ENCODE peak calls at places on chromosomes 7 and 10, in six cellular contexts. B, Q, P, Z, V and W are unnamed samples. For H3K4me1, the result is how much of the 10 kb centered on the place peaks cover.

GRCh38 chr7:44280636-44280992 is 44.8 kb downstream of the CAMK2B start:
- DNase-seq in P (peak), V (no peak), B (peak), Q (no peak), Z (no peak), W (no peak)

GRCh38 chr7:121994625-121995410 is 121.9 kb downstream of the PTPRZ1 start:
- DNase-seq in V (peak), B (peak), Q (no peak), Z (peak), P (no peak), W (no peak)

GRCh38 chr10:67912330-67912946 is 28.0 kb downstream of the SIRT1 start:
- DNase-seq in B (no peak), Z (no peak), P (no peak), Q (no peak), V (no peak), W (no peak)

GRCh38 chr7:104137971-104138370 is 69.8 kb downstream of the ORC5 start:
- DNase-seq in B (no peak), V (peak), Q (no peak), P (no peak), Z (no peak), W (no peak)

GRCh38 chr10:121942749-121943148 is 14.9 kb upstream of the ATE1 start:
- DNase-seq in Z (no peak), B (no peak), Q (no peak), P (no peak), V (no peak), W (no peak)

GRCh38 chr10:93495654-93496321 is 624 bp upstream of the CEP55 start:
- DNase-seq in Q (no peak), P (no peak), Z (no peak), V (peak), B (no peak), W (peak)

GRCh38 chr7:115748123-115748738 is 282.3 kb downstream of the TFEC start:
- DNase-seq in Z (no peak), B (no peak), Q (no peak), V (peak), P (no peak), W (no peak)

GRCh38 chr10:2130906-2131305 is 393.6 kb upstream of the ADARB2 start:
- DNase-seq in Q (no peak), P (no peak), V (no peak), B (no peak), Z (no peak), W (no peak)

GRCh38 chr7:74094224-74095095 is 10.9 kb downstream of the LIMK1 start:
- DNase-seq in Q (peak), Z (peak), P (peak), B (peak), V (peak), W (peak)

GRCh38 chr10:75658915-75659314 is 227.5 kb downstream of the LRMDA start:
- DNase-seq in Z (peak), Q (no peak), P (no peak), B (no peak), V (no peak), W (no peak)

GRCh38 chr10:118340486-118340885 is 1.6 kb downstream of the FAM204A start:
- DNase-seq in V (no peak), P (no peak), Z (no peak), Q (no peak), B (no peak), W (no peak)

GRCh38 chr7:2819954-2820397 is 24.1 kb downstream of the GNA12 start:
- DNase-seq in B (no peak), P (no peak), Q (no peak), V (no peak), Z (no peak), W (no peak)

GRCh38 chr7:116522247-116522646 is 2.6 kb upstream of the CAV1 start:
- DNase-seq in Z (no peak), V (no peak), P (no peak), B (no peak), Q (no peak), W (no peak)

DNA sequence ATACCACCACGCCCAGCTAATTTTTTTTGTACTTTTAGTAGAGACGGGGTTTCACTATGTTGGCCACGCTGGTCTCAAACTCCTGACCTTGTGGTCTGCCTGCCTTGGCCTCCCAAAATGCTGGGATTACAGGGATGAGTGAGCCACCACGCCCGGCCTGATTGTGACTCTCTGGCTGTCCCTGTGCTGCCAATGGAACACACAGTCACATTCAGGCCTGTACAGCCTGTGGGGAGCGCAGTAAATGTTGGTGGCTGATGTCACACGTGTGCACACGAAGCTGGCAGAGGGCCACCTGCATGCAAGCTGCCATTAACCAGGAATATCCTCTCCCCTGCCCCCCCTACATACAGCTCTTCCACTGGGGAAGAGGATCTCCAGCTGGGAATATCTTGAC is 22.1 kb downstream of the POLL start:
- DNase-seq in Z (no peak), V (no peak), P (no peak), Q (peak), B (no peak), W (no peak)
- H3K4me1 ChIP-seq in Z (under half), V (under half), P (under half), Q (under half), B (under half), W (under half)

GRCh38 chr10:14565199-14565598 is 209.5 kb downstream of the FAM107B start:
- DNase-seq in P (no peak), B (no peak), V (no peak), Q (no peak), Z (no peak), W (peak)

GRCh38 chr10:14569274-14570060 is 205.2 kb downstream of the FAM107B start:
- DNase-seq in P (no peak), Z (no peak), B (no peak), Q (no peak), V (no peak), W (no peak)

GRCh38 chr10:14567421-14567820 is 207.3 kb downstream of the FAM107B start:
- DNase-seq in B (no peak), Q (no peak), Z (no peak), V (no peak), P (no peak), W (no peak)

GRCh38 chr10:14564268-14564744 is 210.4 kb downstream of the FAM107B start:
- DNase-seq in P (no peak), B (no peak), Q (no peak), Z (no peak), V (no peak), W (no peak)

GRCh38 chr10:14566498-14566897 is 208.2 kb downstream of the FAM107B start:
- DNase-seq in V (no peak), Z (no peak), P (no peak), Q (no peak), B (no peak), W (no peak)
- H3K4me1 ChIP-seq in V (under half), Z (under half), P (under half), Q (under half), B (under half), W (under half)

GRCh38 chr10:124723826-124724225 is 20.4 kb downstream of the FAM53B start:
- DNase-seq in V (no peak), P (no peak), Q (no peak), B (no peak), Z (peak), W (no peak)
- H3K4me1 ChIP-seq in V (under half), P (half or more), Q (half or more), B (under half), Z (half or more), W (half or more)

GRCh38 chr7:137981175-137981574 is 20.7 kb downstream of the CREB3L2 start:
- DNase-seq in V (no peak), B (no peak), P (no peak), Q (no peak), Z (no peak), W (no peak)
- H3K4me1 ChIP-seq in V (under half), B (under half), P (half or more), Q (half or more), Z (under half), W (under half)

GRCh38 chr7:30907527-30908267 is 4.0 kb upstream of the AQP1 start:
- DNase-seq in V (no peak), Z (peak), P (no peak), Q (no peak), B (no peak), W (peak)
- H3K4me1 ChIP-seq in V (under half), Z (under half), P (under half), Q (half or more), B (under half), W (under half)